ENCODE peak calls at places on chromosomes 11 and 22, in four cellular contexts. One of them, this sample, is unnamed. For H3K4me1, the result is how much of the 10 kb centered on the place peaks cover.

GRCh38 chr11:124086447-124086846 is 28.8 kb upstream of the VWA5A start:
- DNase-seq in tibial nerve: no peak
- DNase-seq in kidney: no peak
- DNase-seq in H1: no peak
- DNase-seq in this sample: peak

GRCh38 chr11:10310301-10310841 is 5.5 kb downstream of the ADM start:
- DNase-seq in tibial nerve: no peak
- DNase-seq in kidney: no peak
- DNase-seq in H1: no peak
- DNase-seq in this sample: peak

GRCh38 chr11:71283960-71284359 is 31.6 kb upstream of the SHANK2 start:
- DNase-seq in tibial nerve: no peak
- DNase-seq in kidney: no peak
- DNase-seq in H1: no peak
- DNase-seq in this sample: peak

GRCh38 chr22:37663521-37664140 is 5.1 kb downstream of the PDXP start:
- DNase-seq in tibial nerve: no peak
- DNase-seq in kidney: no peak
- DNase-seq in H1: no peak
- DNase-seq in this sample: no peak

GRCh38 chr11:65262381-65262680 is 569 bp downstream of the POLA2 start:
- DNase-seq in tibial nerve: peak
- DNase-seq in kidney: no peak
- DNase-seq in H1: peak
- DNase-seq in this sample: no peak

GRCh38 chr22:43263645-43264514 is 76.9 kb upstream of the TTLL12 start:
- DNase-seq in tibial nerve: no peak
- DNase-seq in kidney: peak
- DNase-seq in H1: no peak
- DNase-seq in this sample: no peak

GRCh38 chr11:117145393-117145761 is 1.3 kb downstream of the PAFAH1B2 start:
- DNase-seq in tibial nerve: no peak
- DNase-seq in kidney: no peak
- DNase-seq in H1: no peak
- DNase-seq in this sample: peak

GRCh38 chr11:117528061-117528780 is 200.6 kb downstream of the CEP164 start:
- DNase-seq in tibial nerve: no peak
- DNase-seq in kidney: no peak
- DNase-seq in H1: no peak
- DNase-seq in this sample: no peak

DNA sequence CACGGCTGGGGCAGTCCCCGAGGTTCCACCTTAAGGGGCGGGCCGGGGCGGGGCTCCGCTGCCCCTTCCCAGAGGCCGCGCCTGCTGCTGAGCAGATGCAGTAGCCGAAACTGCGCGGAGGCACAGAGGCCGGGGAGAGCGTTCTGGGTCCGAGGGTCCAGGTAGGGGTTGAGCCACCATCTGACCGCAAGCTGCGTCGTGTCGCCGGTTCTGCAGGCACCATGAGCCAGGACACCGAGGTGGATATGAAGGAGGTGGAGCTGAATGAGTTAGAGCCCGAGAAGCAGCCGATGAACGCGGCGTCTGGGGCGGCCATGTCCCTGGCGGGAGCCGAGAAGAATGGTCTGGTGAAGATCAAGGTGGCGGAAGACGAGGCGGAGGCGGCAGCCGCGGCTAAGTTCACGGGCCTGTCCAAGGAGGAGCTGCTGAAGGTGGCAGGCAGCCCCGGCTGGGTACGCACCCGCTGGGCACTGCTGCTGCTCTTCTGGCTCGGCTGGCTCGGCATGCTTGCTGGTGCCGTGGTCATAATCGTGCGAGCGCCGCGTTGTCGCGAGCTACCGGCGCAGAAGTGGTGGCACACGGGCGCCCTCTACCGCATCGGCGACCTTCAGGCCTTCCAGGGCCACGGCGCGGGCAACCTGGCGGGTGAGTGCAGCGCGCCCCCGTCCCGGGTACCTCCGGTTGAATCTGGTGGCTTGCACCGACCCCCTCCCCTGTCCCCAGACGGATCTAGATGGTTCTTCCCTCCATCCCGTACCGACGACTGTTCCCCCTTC is at the start of gene SLC3A2:
- DNase-seq in tibial nerve: peak
- DNase-seq in kidney: peak
- DNase-seq in H1: peak
- DNase-seq in this sample: peak
- TF ChIP-seq CTCF in tibial nerve: peak
- TF ChIP-seq CTCF in kidney: peak
- TF ChIP-seq CTCF in H1: peak
- TF ChIP-seq CTCF in this sample: peak

GRCh38 chr22:30357650-30358215 is 926 bp downstream of the CCDC157 start:
- DNase-seq in tibial nerve: no peak
- DNase-seq in kidney: no peak
- DNase-seq in H1: no peak
- DNase-seq in this sample: no peak
- H3K4me3 ChIP-seq in tibial nerve: peak
- H3K4me3 ChIP-seq in kidney: no peak
- H3K4me3 ChIP-seq in H1: peak
- H3K4me3 ChIP-seq in this sample: peak

GRCh38 chr22:31046591-31047226 is 34.4 kb upstream of the SMTN start:
- DNase-seq in tibial nerve: peak
- DNase-seq in kidney: peak
- DNase-seq in H1: no peak
- DNase-seq in this sample: peak

GRCh38 chr22:31045900-31046587 is 35.1 kb upstream of the SMTN start:
- DNase-seq in tibial nerve: no peak
- DNase-seq in kidney: no peak
- DNase-seq in H1: no peak
- DNase-seq in this sample: no peak

GRCh38 chr22:31049815-31050420 is 31.2 kb upstream of the SMTN start:
- DNase-seq in tibial nerve: no peak
- DNase-seq in kidney: no peak
- DNase-seq in H1: no peak
- DNase-seq in this sample: no peak

GRCh38 chr22:31044262-31044861 is 36.8 kb upstream of the SMTN start:
- DNase-seq in tibial nerve: peak
- DNase-seq in kidney: peak
- DNase-seq in H1: no peak
- DNase-seq in this sample: peak

GRCh38 chr22:31048570-31048969 is 32.5 kb upstream of the SMTN start:
- DNase-seq in tibial nerve: no peak
- DNase-seq in kidney: no peak
- DNase-seq in H1: no peak
- DNase-seq in this sample: no peak
- H3K4me1 ChIP-seq in tibial nerve: under half
- H3K4me1 ChIP-seq in kidney: under half
- H3K4me1 ChIP-seq in H1: under half
- H3K4me1 ChIP-seq in this sample: under half

DNA sequence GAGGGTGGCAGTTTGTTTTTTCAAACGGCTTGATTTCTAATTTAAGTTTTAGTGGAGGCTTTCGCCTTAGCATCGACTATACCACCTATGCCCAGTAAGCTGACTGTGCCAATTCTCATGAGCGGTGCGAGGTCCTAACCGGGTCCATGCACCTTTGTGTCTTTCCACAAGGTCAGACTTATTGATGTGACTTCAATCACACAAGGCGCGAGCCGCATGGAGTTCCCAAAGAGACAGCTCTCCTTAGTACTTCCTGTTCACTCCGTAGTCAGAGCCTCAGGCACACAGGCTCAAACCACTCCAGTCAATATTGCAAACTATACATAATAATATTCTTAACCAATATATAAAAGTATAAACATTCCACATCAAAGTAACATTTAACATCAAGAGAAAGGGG is 18.2 kb downstream of the ST14 start:
- DNase-seq in tibial nerve: no peak
- DNase-seq in kidney: no peak
- DNase-seq in H1: no peak
- DNase-seq in this sample: no peak
- TF ChIP-seq CTCF in tibial nerve: no peak
- TF ChIP-seq CTCF in kidney: no peak
- TF ChIP-seq CTCF in H1: no peak
- TF ChIP-seq CTCF in this sample: no peak

This sample was measured in endodermal cell.